ENCODE peak calls at places on chromosomes 13 and 19, in eight cellular contexts. One of them, this sample, is unnamed.

GRCh38 chr13:113009743-113010509 is 40.9 kb downstream of the MCF2L start:
- DNase-seq in HCT116: no peak
- DNase-seq in breast epithelium: no peak
- DNase-seq in H1: no peak
- DNase-seq in stomach: no peak
- DNase-seq in GM23338: no peak
- DNase-seq in SK-N-SH: peak; percentile 94
- DNase-seq in transverse colon: no peak
- DNase-seq in this sample: no peak

GRCh38 chr13:26011996-26012688 is 39.7 kb downstream of the SHISA2 start:
- DNase-seq in HCT116: no peak
- DNase-seq in breast epithelium: no peak
- DNase-seq in H1: peak; percentile 51
- DNase-seq in stomach: no peak
- DNase-seq in GM23338: peak; percentile 57
- DNase-seq in SK-N-SH: no peak
- DNase-seq in transverse colon: no peak
- DNase-seq in this sample: no peak

GRCh38 chr13:110327036-110327790 is 20.1 kb downstream of the COL4A2 start:
- DNase-seq in HCT116: no peak
- DNase-seq in breast epithelium: no peak
- DNase-seq in H1: no peak
- DNase-seq in stomach: no peak
- DNase-seq in GM23338: peak; percentile 90
- DNase-seq in SK-N-SH: no peak
- DNase-seq in transverse colon: no peak
- DNase-seq in this sample: no peak

GRCh38 chr13:93398167-93398566 is 171.6 kb downstream of the GPC6 start:
- DNase-seq in HCT116: no peak
- DNase-seq in breast epithelium: no peak
- DNase-seq in H1: no peak
- DNase-seq in stomach: no peak
- DNase-seq in GM23338: no peak
- DNase-seq in SK-N-SH: no peak
- DNase-seq in transverse colon: no peak
- DNase-seq in this sample: no peak

GRCh38 chr13:24075137-24075975 is 85.2 kb upstream of the SPATA13 start:
- DNase-seq in HCT116: no peak
- DNase-seq in breast epithelium: no peak
- DNase-seq in H1: no peak
- DNase-seq in stomach: no peak
- DNase-seq in GM23338: no peak
- DNase-seq in SK-N-SH: no peak
- DNase-seq in transverse colon: no peak
- DNase-seq in this sample: no peak

GRCh38 chr13:100611678-100612492 is 23.3 kb upstream of the GGACT start:
- DNase-seq in HCT116: no peak
- DNase-seq in breast epithelium: no peak
- DNase-seq in H1: no peak
- DNase-seq in stomach: no peak
- DNase-seq in GM23338: no peak
- DNase-seq in SK-N-SH: no peak
- DNase-seq in transverse colon: no peak
- DNase-seq in this sample: no peak

GRCh38 chr13:35600137-35600536 is 123.6 kb upstream of the MAB21L1 start:
- DNase-seq in HCT116: no peak
- DNase-seq in breast epithelium: no peak
- DNase-seq in H1: no peak
- DNase-seq in stomach: no peak
- DNase-seq in GM23338: no peak
- DNase-seq in SK-N-SH: no peak
- DNase-seq in transverse colon: no peak
- DNase-seq in this sample: no peak

GRCh38 chr19:45960595-45961235 is 12.9 kb downstream of the NOVA2 start:
- DNase-seq in HCT116: no peak
- DNase-seq in breast epithelium: no peak
- DNase-seq in H1: peak; percentile 83
- DNase-seq in stomach: no peak
- DNase-seq in GM23338: peak; percentile 94
- DNase-seq in SK-N-SH: peak; percentile 46
- DNase-seq in transverse colon: no peak
- DNase-seq in this sample: no peak

GRCh38 chr13:29918845-29919244 is 68.4 kb upstream of the UBL3 start:
- DNase-seq in HCT116: no peak
- DNase-seq in breast epithelium: peak; percentile 75
- DNase-seq in H1: no peak
- DNase-seq in stomach: peak; percentile 81
- DNase-seq in GM23338: no peak
- DNase-seq in SK-N-SH: no peak
- DNase-seq in transverse colon: no peak
- DNase-seq in this sample: no peak

GRCh38 chr19:20247016-20247683 is 80.1 kb downstream of the ZNF486 start:
- DNase-seq in HCT116: no peak
- DNase-seq in breast epithelium: no peak
- DNase-seq in H1: peak; percentile 72
- DNase-seq in stomach: peak; percentile 51
- DNase-seq in GM23338: peak; percentile 69
- DNase-seq in SK-N-SH: peak; percentile 62
- DNase-seq in transverse colon: no peak
- DNase-seq in this sample: no peak

GRCh38 chr19:47790398-47790814 is 11.9 kb downstream of the SELENOW start:
- DNase-seq in HCT116: peak; percentile 88
- DNase-seq in breast epithelium: peak; percentile 78
- DNase-seq in H1: peak; percentile 100
- DNase-seq in stomach: peak; percentile 85
- DNase-seq in GM23338: peak; percentile 98
- DNase-seq in SK-N-SH: peak; percentile 84
- DNase-seq in transverse colon: peak; percentile 85
- DNase-seq in this sample: peak; percentile 95

GRCh38 chr19:51490676-51491075 is 10.9 kb downstream of the SIGLEC12 start:
- DNase-seq in HCT116: no peak
- DNase-seq in breast epithelium: no peak
- DNase-seq in H1: no peak
- DNase-seq in stomach: no peak
- DNase-seq in GM23338: peak; percentile 64
- DNase-seq in SK-N-SH: no peak
- DNase-seq in transverse colon: no peak
- DNase-seq in this sample: no peak

GRCh38 chr13:102651392-102651791 is 43.5 kb downstream of the METTL21C start:
- DNase-seq in HCT116: no peak
- DNase-seq in breast epithelium: no peak
- DNase-seq in H1: no peak
- DNase-seq in stomach: no peak
- DNase-seq in GM23338: no peak
- DNase-seq in SK-N-SH: no peak
- DNase-seq in transverse colon: no peak
- DNase-seq in this sample: no peak

GRCh38 chr19:38267780-38268430 is 3.5 kb downstream of the SPINT2 start:
- DNase-seq in HCT116: no peak
- DNase-seq in breast epithelium: no peak
- DNase-seq in H1: no peak
- DNase-seq in stomach: peak; percentile 81
- DNase-seq in GM23338: peak; percentile 38
- DNase-seq in SK-N-SH: no peak
- DNase-seq in transverse colon: peak; percentile 51
- DNase-seq in this sample: no peak

GRCh38 chr19:1438035-1438932 is at the start of gene RPS15:
- DNase-seq in HCT116: peak; percentile 90
- DNase-seq in breast epithelium: peak; percentile 97
- DNase-seq in H1: peak; percentile 97
- DNase-seq in stomach: peak; percentile 96
- DNase-seq in GM23338: peak; percentile 94
- DNase-seq in SK-N-SH: peak; percentile 96
- DNase-seq in transverse colon: peak; percentile 97
- DNase-seq in this sample: peak; percentile 98

DNA sequence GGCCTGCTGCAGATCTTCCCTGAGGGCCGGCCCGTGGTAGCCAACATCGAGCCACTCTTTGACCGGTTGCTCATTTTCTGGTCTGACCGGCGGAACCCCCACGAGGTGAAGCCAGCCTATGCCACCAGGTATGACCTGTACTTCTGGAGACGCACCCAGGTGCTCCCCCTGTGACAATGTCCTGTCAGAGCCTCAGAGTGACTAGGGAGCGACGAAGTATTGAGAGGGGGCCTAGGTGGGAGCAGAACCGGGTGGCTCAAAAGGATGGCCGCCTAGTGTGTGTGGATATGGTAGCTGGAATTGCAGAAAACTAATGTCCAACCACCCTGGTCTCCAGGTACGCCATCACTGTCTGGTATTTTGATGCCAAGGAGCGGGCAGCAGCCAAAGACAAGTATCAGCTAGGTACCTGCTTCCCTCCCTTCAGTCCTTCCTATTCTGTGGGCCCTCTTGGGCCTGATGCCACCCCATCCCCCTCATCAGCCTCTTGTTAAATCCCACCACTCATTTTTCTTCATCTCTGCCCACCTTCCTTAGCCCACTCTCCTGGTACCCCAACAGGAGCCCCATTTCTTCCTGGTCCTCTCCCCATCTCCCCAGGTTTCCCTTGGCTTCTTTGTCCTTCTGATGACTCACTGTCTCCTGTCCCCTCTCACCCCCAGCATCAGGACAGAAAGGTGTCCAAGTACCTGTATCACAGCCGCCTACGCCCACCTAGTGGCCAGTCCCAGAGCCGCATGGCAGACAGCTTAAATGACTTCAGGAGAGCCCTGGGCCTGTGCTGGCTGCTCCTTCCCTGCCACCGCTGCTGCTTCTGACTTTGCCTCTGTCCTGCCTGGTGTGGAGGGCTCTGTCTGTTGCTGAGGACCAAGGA is 8.4 kb downstream of the EGLN2 start:
- DNase-seq in HCT116: no peak
- DNase-seq in breast epithelium: no peak
- DNase-seq in H1: peak; percentile 75
- DNase-seq in stomach: no peak
- DNase-seq in GM23338: peak; percentile 85
- DNase-seq in SK-N-SH: no peak
- DNase-seq in transverse colon: no peak
- DNase-seq in this sample: no peak
- H3K27ac ChIP-seq in HCT116: peak overlapping the region; percentile 19
- H3K27ac ChIP-seq in breast epithelium: peak overlapping the region; percentile 79
- H3K27ac ChIP-seq in H1: no peak overlapping the region
- H3K27ac ChIP-seq in stomach: peak overlapping the region; percentile 73
- H3K27ac ChIP-seq in GM23338: peak overlapping the region; percentile 81
- H3K27ac ChIP-seq in SK-N-SH: peak overlapping the region; percentile 53
- H3K27ac ChIP-seq in transverse colon: peak overlapping the region; percentile 96
- H3K27ac ChIP-seq in this sample: peak overlapping the region; percentile 95

GRCh38 chr19:40798997-40799557 is at the start of gene EGLN2:
- DNase-seq in HCT116: no peak
- DNase-seq in breast epithelium: no peak
- DNase-seq in H1: no peak
- DNase-seq in stomach: no peak
- DNase-seq in GM23338: peak; percentile 54
- DNase-seq in SK-N-SH: peak; percentile 98
- DNase-seq in transverse colon: no peak
- DNase-seq in this sample: no peak
- TF ChIP-seq POLR2AphosphoS5 in HCT116: peak; percentile 65
- TF ChIP-seq POLR2AphosphoS5 in breast epithelium: no peak
- TF ChIP-seq POLR2AphosphoS5 in H1: peak; percentile 57
- TF ChIP-seq POLR2AphosphoS5 in stomach: peak; percentile 80
- TF ChIP-seq POLR2AphosphoS5 in GM23338: peak; percentile 5
- TF ChIP-seq POLR2AphosphoS5 in SK-N-SH: no peak
- TF ChIP-seq POLR2AphosphoS5 in transverse colon: peak; percentile 51
- TF ChIP-seq POLR2AphosphoS5 in this sample: peak; percentile 68

GRCh38 chr13:40665754-40666057 is 735 bp downstream of the FOXO1 start:
- DNase-seq in HCT116: no peak
- DNase-seq in breast epithelium: no peak
- DNase-seq in H1: no peak
- DNase-seq in stomach: no peak
- DNase-seq in GM23338: no peak
- DNase-seq in SK-N-SH: peak; percentile 65
- DNase-seq in transverse colon: no peak
- DNase-seq in this sample: no peak

GRCh38 chr13:40666905-40667621 is 622 bp upstream of the FOXO1 start:
- DNase-seq in HCT116: no peak
- DNase-seq in breast epithelium: no peak
- DNase-seq in H1: peak; percentile 67
- DNase-seq in stomach: peak; percentile 48
- DNase-seq in GM23338: peak; percentile 70
- DNase-seq in SK-N-SH: peak; percentile 86
- DNase-seq in transverse colon: peak; percentile 46
- DNase-seq in this sample: peak; percentile 95

GRCh38 chr13:40666058-40666904 is at the start of gene FOXO1:
- DNase-seq in HCT116: peak; percentile 58
- DNase-seq in breast epithelium: peak; percentile 89
- DNase-seq in H1: peak; percentile 90
- DNase-seq in stomach: peak; percentile 91
- DNase-seq in GM23338: peak; percentile 81
- DNase-seq in SK-N-SH: peak; percentile 100
- DNase-seq in transverse colon: peak; percentile 91
- DNase-seq in this sample: peak; percentile 94

GRCh38 chr13:40668335-40668734 is 1.9 kb upstream of the FOXO1 start:
- DNase-seq in HCT116: no peak
- DNase-seq in breast epithelium: no peak
- DNase-seq in H1: no peak
- DNase-seq in stomach: no peak
- DNase-seq in GM23338: peak; percentile 80
- DNase-seq in SK-N-SH: no peak
- DNase-seq in transverse colon: peak; percentile 50
- DNase-seq in this sample: peak; percentile 92

GRCh38 chr13:40667622-40667978 is 1.2 kb upstream of the FOXO1 start:
- DNase-seq in HCT116: no peak
- DNase-seq in breast epithelium: no peak
- DNase-seq in H1: peak; percentile 68
- DNase-seq in stomach: no peak
- DNase-seq in GM23338: peak; percentile 85
- DNase-seq in SK-N-SH: no peak
- DNase-seq in transverse colon: peak; percentile 38
- DNase-seq in this sample: no peak
- H3K27ac ChIP-seq in HCT116: no peak overlapping the region
- H3K27ac ChIP-seq in breast epithelium: peak overlapping the region; percentile 98
- H3K27ac ChIP-seq in H1: no peak overlapping the region
- H3K27ac ChIP-seq in stomach: peak overlapping the region; percentile 96
- H3K27ac ChIP-seq in GM23338: peak overlapping the region; percentile 46
- H3K27ac ChIP-seq in SK-N-SH: no peak overlapping the region
- H3K27ac ChIP-seq in transverse colon: peak overlapping the region; percentile 99
- H3K27ac ChIP-seq in this sample: peak overlapping the region; percentile 99

GRCh38 chr19:5698635-5699422 is 8.7 kb downstream of the RPL36 start:
- DNase-seq in HCT116: no peak
- DNase-seq in breast epithelium: no peak
- DNase-seq in H1: no peak
- DNase-seq in stomach: no peak
- DNase-seq in GM23338: peak; percentile 0
- DNase-seq in SK-N-SH: peak; percentile 42
- DNase-seq in transverse colon: no peak
- DNase-seq in this sample: no peak
- TF ChIP-seq POLR2AphosphoS5 in HCT116: no peak
- TF ChIP-seq POLR2AphosphoS5 in breast epithelium: no peak
- TF ChIP-seq POLR2AphosphoS5 in H1: peak; percentile 31
- TF ChIP-seq POLR2AphosphoS5 in stomach: no peak
- TF ChIP-seq POLR2AphosphoS5 in GM23338: no peak
- TF ChIP-seq POLR2AphosphoS5 in SK-N-SH: no peak
- TF ChIP-seq POLR2AphosphoS5 in transverse colon: no peak
- TF ChIP-seq POLR2AphosphoS5 in this sample: no peak

DNA sequence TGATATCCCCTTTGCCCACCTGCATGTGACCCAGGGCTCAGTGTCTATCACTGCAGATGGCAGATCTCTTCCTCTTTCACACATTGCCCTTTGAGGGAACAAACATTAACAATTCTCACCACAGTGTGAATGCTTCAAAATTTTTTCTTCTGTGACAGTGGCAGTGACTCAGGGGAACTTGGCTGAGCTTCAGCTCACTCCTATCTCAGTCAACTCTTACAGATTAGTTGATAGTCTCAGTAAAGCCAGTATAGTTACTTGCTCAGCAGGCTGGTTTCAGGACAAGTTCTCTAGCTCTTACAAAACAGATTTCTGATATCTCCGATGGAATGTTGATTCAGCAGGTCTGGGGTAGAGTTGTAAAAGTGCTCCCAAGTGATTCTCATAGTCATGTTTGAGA is 166.9 kb downstream of the DLEU7 start:
- DNase-seq in HCT116: no peak
- DNase-seq in breast epithelium: no peak
- DNase-seq in H1: no peak
- DNase-seq in stomach: no peak
- DNase-seq in GM23338: no peak
- DNase-seq in SK-N-SH: no peak
- DNase-seq in transverse colon: no peak
- DNase-seq in this sample: peak; percentile 45
- H3K27ac ChIP-seq in HCT116: no peak overlapping the region
- H3K27ac ChIP-seq in breast epithelium: no peak overlapping the region
- H3K27ac ChIP-seq in H1: no peak overlapping the region
- H3K27ac ChIP-seq in stomach: no peak overlapping the region
- H3K27ac ChIP-seq in GM23338: no peak overlapping the region
- H3K27ac ChIP-seq in SK-N-SH: no peak overlapping the region
- H3K27ac ChIP-seq in transverse colon: no peak overlapping the region
- H3K27ac ChIP-seq in this sample: no peak overlapping the region